ENCODE peak calls at places on chromosomes 11 and 22, in ten cellular contexts. Q is RWPE2, K is brain microvascular endothelial cell, N is chondrocyte, P is NB4, I is uterus, Z is glutamatergic neuron, L is fibroblast of pulmonary artery, J is tibial nerve, Y is lung. F is an unnamed sample.
A peak's percentile ranks its signal among the peaks of the same experiment; 100 is the strongest.

GRCh38 chr22:49925525-49926128 is 7.2 kb downstream of the CRELD2 start:
- DNase-seq in Z (no peak), J (no peak), K (no peak), N (no peak), P (no peak), Y (no peak), I (no peak), Q (no peak), L (no peak), F (no peak)

GRCh38 chr11:127624455-127624854 is 623.9 kb upstream of the KIRREL3 start:
- DNase-seq in K (no peak), L (peak; percentile 8), I (no peak), N (no peak), Z (no peak), Y (no peak), J (no peak), P (no peak), Q (no peak), F (no peak)

GRCh38 chr22:26697151-26697550 is 39.8 kb downstream of the MIAT start:
- DNase-seq in K (no peak), Q (no peak), I (no peak), P (no peak), Y (no peak), N (no peak), L (no peak), Z (no peak), J (no peak), F (no peak)

GRCh38 chr11:93686812-93687211 is 25.3 kb downstream of the CEP295 start:
- DNase-seq in Q (no peak), P (no peak), K (no peak), N (no peak), L (peak; percentile 93), Z (no peak), I (no peak), J (no peak), Y (no peak), F (no peak)

GRCh38 chr22:40482391-40482790 is 112.0 kb downstream of the SGSM3 start:
- DNase-seq in Z (no peak), Y (no peak), Q (no peak), K (no peak), P (no peak), L (no peak), N (no peak), J (no peak), I (no peak), F (no peak)

GRCh38 chr22:33866521-33866920 is 53.8 kb downstream of the LARGE1 start:
- DNase-seq in Y (no peak), N (no peak), Q (no peak), P (no peak), Z (no peak), J (no peak), L (no peak), I (no peak), K (no peak), F (no peak)

GRCh38 chr22:33921576-33922181 is 1.4 kb upstream of the LARGE1 start:
- DNase-seq in J (peak; percentile 33), L (peak; percentile 57), Z (peak; percentile 90), N (peak; percentile 90), K (peak; percentile 44), Y (peak; percentile 46), I (peak; percentile 70), P (peak; percentile 31), Q (no peak), F (no peak)

GRCh38 chr11:2369896-2370295 is 7.2 kb upstream of the CD81 start:
- DNase-seq in I (no peak), Y (no peak), Z (no peak), P (no peak), N (peak; percentile 64), L (no peak), K (no peak), Q (no peak), J (no peak), F (no peak)

GRCh38 chr11:2576116-2576515 is 123.7 kb downstream of the KCNQ1OT1 start:
- DNase-seq in Z (peak; percentile 12), L (no peak), P (no peak), Y (no peak), K (no peak), I (peak; percentile 6), N (peak; percentile 84), J (peak; percentile 12), Q (peak; percentile 61), F (no peak)

GRCh38 chr11:19316434-19316833 is 75.7 kb upstream of the E2F8 start:
- DNase-seq in N (no peak), K (no peak), P (no peak), Q (no peak), L (peak; percentile 38), Y (peak; percentile 56), Z (no peak), I (no peak), J (peak; percentile 37), F (no peak)

GRCh38 chr22:46763051-46763705 is 728 bp downstream of the TBC1D22A start:
- DNase-seq in L (peak; percentile 31), Y (no peak), Q (no peak), K (no peak), P (peak; percentile 59), N (peak; percentile 18), I (peak; percentile 68), J (peak; percentile 38), Z (no peak), F (no peak)

GRCh38 chr11:110798231-110798630 is 86.0 kb upstream of the ARHGAP20 start:
- DNase-seq in P (no peak), I (no peak), Z (no peak), N (no peak), Q (no peak), J (no peak), L (no peak), Y (no peak), K (no peak), F (no peak)

GRCh38 chr11:8025816-8026215 is 38.7 kb downstream of the EIF3F start:
- DNase-seq in K (peak; percentile 72), J (no peak), Q (no peak), Y (no peak), P (no peak), I (no peak), Z (no peak), L (peak; percentile 67), N (no peak), F (no peak)

GRCh38 chr11:23897453-23898289 is 599.2 kb upstream of the LUZP2 start:
- DNase-seq in Q (no peak), J (no peak), Y (no peak), K (peak; percentile 86), N (no peak), L (peak; percentile 86), P (no peak), Z (no peak), I (no peak), F (no peak)

GRCh38 chr22:45207981-45208664 is 32.6 kb downstream of the KIAA0930 start:
- DNase-seq in Y (no peak), I (no peak), Q (no peak), L (no peak), N (peak; percentile 62), K (peak; percentile 76), P (no peak), Z (no peak), J (no peak), F (no peak)

GRCh38 chr22:41181349-41182241 is 23.5 kb upstream of the L3MBTL2 start:
- DNase-seq in Y (no peak), K (peak; percentile 22), N (no peak), Q (no peak), P (peak; percentile 68), J (no peak), I (no peak), Z (no peak), L (peak; percentile 67), F (no peak)

GRCh38 chr11:121473064-121473777 is 20.5 kb upstream of the SORL1-AS1 start:
- DNase-seq in Q (no peak), P (no peak), Y (no peak), J (no peak), L (peak; percentile 39), N (no peak), Z (no peak), K (no peak), I (no peak), F (no peak)

GRCh38 chr11:128896356-128896755 is 5.2 kb downstream of the KCNJ5 start:
- DNase-seq in K (no peak), Q (no peak), Z (no peak), I (no peak), Y (no peak), P (no peak), J (no peak), L (no peak), N (no peak), F (no peak)

GRCh38 chr22:47549741-47550340 is 787.4 kb downstream of the TBC1D22A start:
- DNase-seq in N (no peak), P (no peak), I (no peak), Y (no peak), L (no peak), Z (no peak), J (no peak), Q (no peak), K (no peak), F (no peak)

GRCh38 chr11:31805037-31805628 is 6.0 kb downstream of the PAX6 start:
- DNase-seq in K (no peak), N (no peak), J (no peak), Y (no peak), P (no peak), Z (peak; percentile 51), Q (no peak), L (no peak), I (no peak), F (no peak)
- TF ChIP-seq CTCF in K (no peak), N (no peak), J (no peak), Y (no peak), P (no peak), Z (no peak), Q (no peak), L (no peak), I (no peak), F (no peak)

DNA sequence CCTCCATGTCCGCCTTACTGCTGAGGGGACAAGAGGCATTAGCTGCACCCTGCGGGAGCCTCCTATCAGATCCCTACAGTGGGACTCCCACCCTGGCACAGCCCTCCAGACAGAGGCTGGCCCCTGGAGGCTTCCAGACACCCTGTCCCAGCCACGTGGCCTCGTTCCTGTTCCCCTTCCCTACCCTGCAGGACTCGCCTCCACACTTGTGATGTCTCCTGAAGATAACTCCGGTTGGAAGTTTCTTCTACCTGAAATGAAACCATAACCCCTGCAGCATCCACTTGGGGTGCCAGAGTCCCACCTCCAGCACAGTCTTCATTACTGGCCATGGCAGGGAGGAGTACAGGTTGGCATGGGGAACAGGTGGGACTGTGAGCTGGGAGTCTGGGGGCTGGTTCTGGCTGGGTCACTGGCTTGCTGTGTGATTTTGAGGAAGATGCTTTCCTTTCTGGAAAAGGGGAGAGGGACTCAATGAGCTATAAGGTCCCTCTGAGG is 4.9 kb upstream of the SH3BP1 start:
- DNase-seq in N (no peak), Z (no peak), J (no peak), K (no peak), L (no peak), I (no peak), P (no peak), Y (no peak), Q (no peak), F (no peak)
- TF ChIP-seq CTCF in N (no peak), Z (peak; percentile 9), J (no peak), K (peak; percentile 53), L (peak; percentile 25), I (no peak), P (no peak), Y (no peak), Q (peak; percentile 41), F (no peak)

GRCh38 chr11:124470516-124471231 is 25.2 kb upstream of the OR8B8 start:
- DNase-seq in Z (peak; percentile 49), Q (no peak), J (no peak), N (no peak), Y (no peak), K (no peak), I (no peak), P (no peak), L (peak; percentile 88), F (no peak)
- TF ChIP-seq CTCF in Z (no peak), Q (no peak), J (no peak), N (no peak), Y (no peak), K (no peak), I (no peak), P (no peak), L (no peak), F (no peak)

GRCh38 chr22:30556388-30556787 is 9.8 kb upstream of the SEC14L6 start:
- DNase-seq in Z (no peak), Q (no peak), Y (no peak), J (no peak), K (no peak), L (no peak), N (no peak), P (no peak), I (no peak), F (no peak)
- TF ChIP-seq CTCF in Z (no peak), Q (no peak), Y (no peak), J (no peak), K (peak; percentile 31), L (no peak), N (peak; percentile 50), P (no peak), I (no peak), F (no peak)

F was measured in omental fat pad.